ENCODE peak calls at places on chromosomes 13 and 19, in ten cellular contexts. L, N, B, Q, D, R, M, E, Z and H are unnamed samples.

GRCh38 chr19:13036366-13036976 is 41.2 kb downstream of the NFIX start:
- DNase-seq in L (no peak), N (peak), B (peak), Q (no peak), D (peak), R (no peak), M (peak), E (no peak), Z (no peak), H (peak)

GRCh38 chr19:2507109-2507508 is 31.2 kb downstream of the GADD45B start:
- DNase-seq in L (peak), N (peak), B (peak), Q (no peak), D (peak), R (no peak), M (peak), E (no peak), Z (peak), H (peak)

GRCh38 chr13:97928306-97928705 is 25.2 kb upstream of the IPO5 start:
- DNase-seq in L (no peak), N (no peak), B (no peak), Q (no peak), D (no peak), R (no peak), M (no peak), E (no peak), Z (no peak), H (no peak)

GRCh38 chr13:55302568-55302967 is 1838.2 kb upstream of the PRR20A start:
- DNase-seq in L (no peak), N (no peak), B (no peak), Q (no peak), D (no peak), R (no peak), M (no peak), E (no peak), Z (no peak), H (no peak)

GRCh38 chr13:24622481-24622880 is 57.7 kb upstream of the ATP12A start:
- DNase-seq in L (no peak), N (no peak), B (no peak), Q (no peak), D (no peak), R (no peak), M (no peak), E (no peak), Z (no peak), H (no peak)

GRCh38 chr13:101779147-101779546 is 326.7 kb downstream of the ITGBL1 start:
- DNase-seq in L (no peak), N (no peak), B (no peak), Q (no peak), D (no peak), R (no peak), M (no peak), E (no peak), Z (no peak), H (no peak)

GRCh38 chr13:90591260-90591926 is 756.1 kb upstream of the MIR17HG start:
- DNase-seq in L (no peak), N (no peak), B (no peak), Q (no peak), D (no peak), R (no peak), M (no peak), E (no peak), Z (no peak), H (no peak)

GRCh38 chr19:50322234-50322633 is 6.9 kb downstream of the KCNC3 start:
- DNase-seq in L (no peak), N (no peak), B (no peak), Q (no peak), D (no peak), R (no peak), M (no peak), E (no peak), Z (no peak), H (no peak)

GRCh38 chr13:45381196-45381595 is 37.0 kb downstream of the SLC25A30 start:
- DNase-seq in L (no peak), N (no peak), B (no peak), Q (no peak), D (peak), R (no peak), M (no peak), E (no peak), Z (no peak), H (no peak)

GRCh38 chr13:45786293-45786920 is 65.1 kb downstream of the SIAH3 start:
- DNase-seq in L (no peak), N (no peak), B (peak), Q (no peak), D (no peak), R (no peak), M (no peak), E (no peak), Z (no peak), H (no peak)

GRCh38 chr19:18649371-18650047 is 12.7 kb downstream of the KLHL26 start:
- DNase-seq in L (no peak), N (peak), B (peak), Q (peak), D (no peak), R (peak), M (peak), E (peak), Z (no peak), H (peak)

GRCh38 chr19:30669329-30670010 is 297.3 kb downstream of the ZNF536 start:
- DNase-seq in L (peak), N (peak), B (peak), Q (peak), D (peak), R (peak), M (peak), E (peak), Z (peak), H (peak)

GRCh38 chr13:78102121-78102677 is 183.6 kb upstream of the EDNRB start:
- DNase-seq in L (no peak), N (no peak), B (peak), Q (no peak), D (peak), R (no peak), M (peak), E (peak), Z (no peak), H (peak)

GRCh38 chr19:56398809-56399208 is 5.3 kb upstream of the ZNF583 start:
- DNase-seq in L (no peak), N (no peak), B (no peak), Q (no peak), D (no peak), R (no peak), M (no peak), E (no peak), Z (no peak), H (no peak)

GRCh38 chr13:39913928-39914327 is 258.5 kb downstream of the COG6 start:
- DNase-seq in L (no peak), N (no peak), B (no peak), Q (no peak), D (peak), R (no peak), M (no peak), E (peak), Z (no peak), H (no peak)

GRCh38 chr13:99390601-99391000 is 83.4 kb upstream of the GPR183 start:
- DNase-seq in L (no peak), N (no peak), B (no peak), Q (no peak), D (no peak), R (no peak), M (no peak), E (no peak), Z (no peak), H (no peak)

GRCh38 chr13:26299168-26299788 is 45.3 kb downstream of the CDK8 start:
- DNase-seq in L (no peak), N (no peak), B (no peak), Q (no peak), D (no peak), R (no peak), M (peak), E (no peak), Z (no peak), H (no peak)

GRCh38 chr13:113420833-113421600 is 32.3 kb downstream of the ADPRHL1 start:
- DNase-seq in L (peak), N (no peak), B (no peak), Q (peak), D (no peak), R (no peak), M (no peak), E (no peak), Z (peak), H (no peak)

DNA sequence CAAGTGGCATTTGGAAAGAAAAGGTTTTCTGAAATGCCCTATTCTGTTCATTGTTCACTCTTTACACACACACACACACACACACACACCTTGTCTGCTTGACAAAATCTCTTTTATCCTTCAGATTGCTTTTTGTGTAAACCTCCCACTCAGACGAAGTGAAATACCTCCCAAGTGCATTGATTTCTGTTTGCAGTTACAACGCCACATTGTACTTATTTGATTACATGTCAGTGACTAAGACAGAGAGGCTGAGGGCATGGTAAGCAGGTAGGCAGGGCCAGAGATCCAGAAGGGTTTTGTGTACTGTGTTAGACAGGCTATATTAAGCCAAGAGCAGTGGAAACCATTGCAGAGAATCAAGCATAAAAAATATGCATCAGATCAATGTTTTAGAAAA is 561.8 kb downstream of the GPC6 start:
- DNase-seq in L (no peak), N (no peak), B (no peak), Q (no peak), D (no peak), R (no peak), M (no peak), E (no peak), Z (no peak), H (no peak)
- TF ChIP-seq POLR2A in L (no peak), N (no peak), B (no peak), Q (no peak), D (no peak), R (no peak), M (no peak), E (no peak), Z (no peak), H (no peak)

GRCh38 chr19:7535993-7536685 is 622 bp downstream of the PNPLA6 start:
- DNase-seq in L (no peak), N (no peak), B (no peak), Q (no peak), D (no peak), R (no peak), M (no peak), E (no peak), Z (no peak), H (no peak)
- H3K27ac ChIP-seq in L (peak), N (peak), B (peak), Q (peak), D (peak), R (peak), M (peak), E (peak), Z (peak), H (peak)

GRCh38 chr13:19959141-19959830 is 759 bp downstream of the ZMYM2 start:
- DNase-seq in L (peak), N (peak), B (peak), Q (peak), D (peak), R (peak), M (peak), E (peak), Z (peak), H (peak)
- H3K4me3 ChIP-seq in L (peak), N (peak), B (peak), Q (peak), D (peak), R (peak), M (peak), E (peak), Z (peak), H (peak)

DNA sequence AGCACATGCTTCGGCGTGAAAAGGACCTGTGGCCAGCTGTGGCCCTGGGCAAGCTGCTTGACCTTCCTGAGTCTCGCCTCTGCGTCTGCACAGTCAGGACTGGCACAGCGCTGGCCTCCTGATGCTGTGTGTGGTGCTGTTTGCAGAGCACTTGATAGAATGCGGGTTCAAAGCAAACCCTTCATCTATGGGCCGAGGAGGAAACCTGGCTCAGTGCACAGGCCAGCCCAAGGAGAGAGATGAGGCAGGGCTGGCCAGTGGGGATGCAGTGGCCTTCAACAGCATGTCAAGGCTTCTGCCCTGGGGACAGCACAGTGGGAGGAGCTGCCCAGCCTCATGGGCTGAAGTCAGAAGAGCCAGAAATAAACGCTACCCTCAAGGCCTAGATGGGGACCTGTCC is 21.3 kb upstream of the VSTM2B start:
- DNase-seq in L (peak), N (no peak), B (no peak), Q (peak), D (no peak), R (peak), M (no peak), E (no peak), Z (no peak), H (no peak)
- TF ChIP-seq POLR2A in L (no peak), N (no peak), B (no peak), Q (no peak), D (no peak), R (no peak), M (no peak), E (no peak), Z (no peak), H (no peak)

GRCh38 chr19:10653732-10654609 is at the start of gene ILF3:
- DNase-seq in L (peak), N (peak), B (peak), Q (peak), D (peak), R (peak), M (peak), E (peak), Z (peak), H (peak)

GRCh38 chr19:10653482-10653731 is 739 bp upstream of the ILF3 start:
- DNase-seq in L (no peak), N (no peak), B (no peak), Q (no peak), D (no peak), R (no peak), M (no peak), E (no peak), Z (no peak), H (no peak)

GRCh38 chr19:10648360-10648759 is 5.8 kb upstream of the ILF3 start:
- DNase-seq in L (no peak), N (no peak), B (no peak), Q (no peak), D (no peak), R (no peak), M (no peak), E (no peak), Z (no peak), H (no peak)

GRCh38 chr19:10654610-10655456 is 687 bp downstream of the ILF3 start:
- DNase-seq in L (peak), N (peak), B (peak), Q (no peak), D (peak), R (peak), M (no peak), E (peak), Z (peak), H (peak)

DNA sequence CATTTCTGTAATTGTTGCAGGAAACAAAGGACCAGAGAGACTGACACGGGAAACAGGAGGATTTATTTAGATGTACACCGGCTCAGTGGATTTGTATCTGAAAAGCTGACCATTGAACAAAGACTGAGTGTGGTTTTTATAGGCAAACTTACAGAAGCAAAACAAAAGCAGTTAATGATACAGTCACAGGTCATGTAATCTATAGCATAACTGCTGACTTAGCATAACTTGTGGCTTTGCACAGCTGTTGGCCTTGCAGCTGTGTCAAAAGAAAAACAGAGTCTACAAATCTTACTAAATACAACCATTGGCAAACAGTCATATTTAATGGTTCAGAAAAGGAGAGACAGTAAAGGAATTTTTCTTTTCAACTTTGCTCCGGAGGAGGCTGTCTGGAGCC is 2.3 kb upstream of the ILF3 start:
- DNase-seq in L (no peak), N (no peak), B (no peak), Q (no peak), D (no peak), R (no peak), M (no peak), E (no peak), Z (no peak), H (no peak)
- H3K27ac ChIP-seq in L (no peak), N (no peak), B (no peak), Q (no peak), D (no peak), R (no peak), M (no peak), E (no peak), Z (no peak), H (no peak)

GRCh38 chr19:55352746-55353145 is 1.8 kb downstream of the COX6B2 start:
- DNase-seq in L (no peak), N (no peak), B (no peak), Q (no peak), D (no peak), R (no peak), M (no peak), E (no peak), Z (no peak), H (no peak)

GRCh38 chr19:55354698-55355212 is at the start of gene COX6B2:
- DNase-seq in L (no peak), N (no peak), B (no peak), Q (peak), D (no peak), R (no peak), M (no peak), E (peak), Z (no peak), H (no peak)

GRCh38 chr19:55353803-55354697 is 469 bp downstream of the COX6B2 start:
- DNase-seq in L (peak), N (peak), B (peak), Q (peak), D (peak), R (peak), M (peak), E (peak), Z (peak), H (peak)

GRCh38 chr19:55352040-55352439 is 2.5 kb downstream of the COX6B2 start:
- DNase-seq in L (no peak), N (no peak), B (no peak), Q (no peak), D (no peak), R (no peak), M (no peak), E (no peak), Z (no peak), H (no peak)

GRCh38 chr19:55353356-55353802 is 1.1 kb downstream of the COX6B2 start:
- DNase-seq in L (no peak), N (no peak), B (no peak), Q (peak), D (no peak), R (no peak), M (no peak), E (no peak), Z (no peak), H (no peak)
- H3K4me3 ChIP-seq in L (peak), N (peak), B (no peak), Q (no peak), D (peak), R (peak), M (peak), E (peak), Z (peak), H (peak)

GRCh38 chr19:54626757-54627156 is 3.5 kb upstream of the LILRB1 start:
- DNase-seq in L (no peak), N (no peak), B (no peak), Q (no peak), D (no peak), R (no peak), M (no peak), E (no peak), Z (no peak), H (no peak)
- TF ChIP-seq POLR2A in L (no peak), N (no peak), B (no peak), Q (no peak), D (no peak), R (no peak), M (no peak), E (no peak), Z (no peak), H (no peak)

DNA sequence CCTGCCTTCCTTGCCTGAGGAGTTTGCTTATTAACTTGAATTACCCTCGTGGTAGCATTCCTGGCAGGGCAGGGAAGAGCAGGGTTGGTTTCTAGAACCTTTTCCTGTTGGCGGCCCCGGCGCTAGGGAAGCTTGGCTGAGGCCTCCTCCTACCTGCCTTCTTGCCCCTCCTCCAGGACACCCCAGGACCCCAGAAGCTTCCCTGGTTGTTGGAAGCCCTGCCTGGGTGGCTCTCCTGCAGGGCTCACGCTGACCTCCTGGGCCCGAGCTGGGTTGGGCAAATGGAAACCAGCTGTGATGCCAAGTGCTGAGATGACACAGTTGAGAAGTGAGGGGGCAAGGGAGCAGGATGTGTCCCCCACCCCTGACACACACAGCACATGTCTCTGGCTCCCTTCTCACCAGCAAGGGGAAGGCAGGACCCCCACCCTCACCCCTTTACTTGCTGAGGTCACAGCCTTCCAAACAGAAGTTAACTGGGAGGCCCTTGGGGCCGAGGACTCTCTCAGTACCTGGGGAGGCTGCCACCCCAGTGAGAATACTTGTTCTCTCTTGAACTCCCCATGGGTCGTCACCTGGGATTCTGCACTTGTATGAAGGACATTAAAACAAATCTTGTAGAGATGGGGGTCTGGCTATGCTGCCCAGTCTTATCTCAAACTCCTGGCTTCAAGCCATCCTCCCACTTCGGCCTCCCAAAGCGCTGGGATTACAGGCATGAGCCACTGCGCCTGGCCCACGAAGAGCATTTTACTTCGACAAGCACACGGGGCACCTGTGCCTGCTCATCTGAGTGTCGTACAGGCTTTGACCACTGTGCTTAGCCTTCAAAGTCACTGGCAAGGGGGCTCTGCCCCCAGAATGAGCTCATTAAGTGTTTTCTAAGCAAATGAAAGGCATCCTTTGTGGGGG is 10.5 kb downstream of the CEBPA start:
- DNase-seq in L (peak), N (peak), B (no peak), Q (peak), D (no peak), R (no peak), M (no peak), E (no peak), Z (no peak), H (peak)
- H3K27ac ChIP-seq in L (peak), N (no peak), B (no peak), Q (peak), D (no peak), R (no peak), M (no peak), E (no peak), Z (peak), H (peak)

GRCh38 chr13:46893221-46893620 is 3.6 kb downstream of the HTR2A start:
- DNase-seq in L (no peak), N (no peak), B (no peak), Q (no peak), D (no peak), R (no peak), M (no peak), E (no peak), Z (no peak), H (no peak)

GRCh38 chr13:46893820-46894533 is 2.9 kb downstream of the HTR2A start:
- DNase-seq in L (peak), N (peak), B (peak), Q (peak), D (no peak), R (peak), M (peak), E (peak), Z (peak), H (peak)

GRCh38 chr13:46899801-46900200 is 2.9 kb upstream of the HTR2A start:
- DNase-seq in L (no peak), N (no peak), B (no peak), Q (peak), D (no peak), R (no peak), M (no peak), E (no peak), Z (no peak), H (no peak)

GRCh38 chr13:46894534-46894906 is 2.3 kb downstream of the HTR2A start:
- DNase-seq in L (no peak), N (no peak), B (no peak), Q (no peak), D (no peak), R (no peak), M (no peak), E (no peak), Z (no peak), H (no peak)

GRCh38 chr13:46896346-46897138 is at the start of gene HTR2A:
- DNase-seq in L (no peak), N (peak), B (peak), Q (peak), D (peak), R (peak), M (peak), E (peak), Z (no peak), H (no peak)
- H3K4me3 ChIP-seq in L (peak), N (peak), B (no peak), Q (no peak), D (peak), R (peak), M (peak), E (no peak), Z (no peak), H (peak)